ENCODE peak calls at places on chromosome 14, in seven cellular contexts. One of them, this sample, is unnamed.
A peak's percentile ranks its signal among the peaks of the same experiment; 100 is the strongest.

GRCh38 chr14:71006200-71006563 is 98.9 kb downstream of the PCNX1 start:
- DNase-seq in GM10248: no peak
- DNase-seq in progenitor cell of endocrine pancreas: no peak
- DNase-seq in dorsolateral prefrontal cortex: no peak
- DNase-seq in CD4-positive, alpha-beta T cell: no peak
- DNase-seq in B cell: no peak
- DNase-seq in neural progenitor cell: no peak
- DNase-seq in this sample: no peak

GRCh38 chr14:30210630-30211029 is 283.0 kb upstream of the PRKD1 start:
- DNase-seq in GM10248: no peak
- DNase-seq in progenitor cell of endocrine pancreas: no peak
- DNase-seq in dorsolateral prefrontal cortex: no peak
- DNase-seq in CD4-positive, alpha-beta T cell: no peak
- DNase-seq in B cell: no peak
- DNase-seq in neural progenitor cell: no peak
- DNase-seq in this sample: no peak

GRCh38 chr14:72714871-72715214 is 179.1 kb downstream of the DPF3 start:
- DNase-seq in GM10248: no peak
- DNase-seq in progenitor cell of endocrine pancreas: no peak
- DNase-seq in dorsolateral prefrontal cortex: no peak
- DNase-seq in CD4-positive, alpha-beta T cell: no peak
- DNase-seq in B cell: peak; percentile 16
- DNase-seq in neural progenitor cell: no peak
- DNase-seq in this sample: no peak

GRCh38 chr14:85487215-85487614 is 42.7 kb upstream of the FLRT2 start:
- DNase-seq in GM10248: no peak
- DNase-seq in progenitor cell of endocrine pancreas: no peak
- DNase-seq in dorsolateral prefrontal cortex: no peak
- DNase-seq in CD4-positive, alpha-beta T cell: no peak
- DNase-seq in B cell: no peak
- DNase-seq in neural progenitor cell: no peak
- DNase-seq in this sample: no peak

GRCh38 chr14:35362911-35363374 is 41.6 kb downstream of the NFKBIA start:
- DNase-seq in GM10248: no peak
- DNase-seq in progenitor cell of endocrine pancreas: no peak
- DNase-seq in dorsolateral prefrontal cortex: no peak
- DNase-seq in CD4-positive, alpha-beta T cell: no peak
- DNase-seq in B cell: no peak
- DNase-seq in neural progenitor cell: no peak
- DNase-seq in this sample: no peak

GRCh38 chr14:77799863-77800730 is at the start of gene ADCK1:
- DNase-seq in GM10248: peak; percentile 90
- DNase-seq in progenitor cell of endocrine pancreas: peak; percentile 63
- DNase-seq in dorsolateral prefrontal cortex: peak; percentile 94
- DNase-seq in CD4-positive, alpha-beta T cell: peak; percentile 62
- DNase-seq in B cell: peak; percentile 88
- DNase-seq in neural progenitor cell: peak; percentile 89
- DNase-seq in this sample: peak; percentile 92

GRCh38 chr14:81594012-81594411 is 60.4 kb upstream of the SEL1L start:
- DNase-seq in GM10248: no peak
- DNase-seq in progenitor cell of endocrine pancreas: no peak
- DNase-seq in dorsolateral prefrontal cortex: no peak
- DNase-seq in CD4-positive, alpha-beta T cell: no peak
- DNase-seq in B cell: no peak
- DNase-seq in neural progenitor cell: peak; percentile 64
- DNase-seq in this sample: no peak

GRCh38 chr14:20436363-20436755 is 393 bp upstream of the KLHL33 start:
- DNase-seq in GM10248: no peak
- DNase-seq in progenitor cell of endocrine pancreas: no peak
- DNase-seq in dorsolateral prefrontal cortex: no peak
- DNase-seq in CD4-positive, alpha-beta T cell: no peak
- DNase-seq in B cell: no peak
- DNase-seq in neural progenitor cell: no peak
- DNase-seq in this sample: no peak

GRCh38 chr14:52042371-52043037 is 26.4 kb downstream of the NID2 start:
- DNase-seq in GM10248: no peak
- DNase-seq in progenitor cell of endocrine pancreas: no peak
- DNase-seq in dorsolateral prefrontal cortex: peak; percentile 44
- DNase-seq in CD4-positive, alpha-beta T cell: no peak
- DNase-seq in B cell: no peak
- DNase-seq in neural progenitor cell: no peak
- DNase-seq in this sample: no peak

GRCh38 chr14:52040598-52040997 is 28.3 kb downstream of the NID2 start:
- DNase-seq in GM10248: no peak
- DNase-seq in progenitor cell of endocrine pancreas: no peak
- DNase-seq in dorsolateral prefrontal cortex: no peak
- DNase-seq in CD4-positive, alpha-beta T cell: no peak
- DNase-seq in B cell: no peak
- DNase-seq in neural progenitor cell: no peak
- DNase-seq in this sample: no peak

GRCh38 chr14:52044791-52045522 is 23.9 kb downstream of the NID2 start:
- DNase-seq in GM10248: no peak
- DNase-seq in progenitor cell of endocrine pancreas: no peak
- DNase-seq in dorsolateral prefrontal cortex: no peak
- DNase-seq in CD4-positive, alpha-beta T cell: no peak
- DNase-seq in B cell: no peak
- DNase-seq in neural progenitor cell: no peak
- DNase-seq in this sample: no peak

GRCh38 chr14:52046376-52046917 is 22.4 kb downstream of the NID2 start:
- DNase-seq in GM10248: no peak
- DNase-seq in progenitor cell of endocrine pancreas: no peak
- DNase-seq in dorsolateral prefrontal cortex: no peak
- DNase-seq in CD4-positive, alpha-beta T cell: no peak
- DNase-seq in B cell: no peak
- DNase-seq in neural progenitor cell: no peak
- DNase-seq in this sample: no peak

DNA sequence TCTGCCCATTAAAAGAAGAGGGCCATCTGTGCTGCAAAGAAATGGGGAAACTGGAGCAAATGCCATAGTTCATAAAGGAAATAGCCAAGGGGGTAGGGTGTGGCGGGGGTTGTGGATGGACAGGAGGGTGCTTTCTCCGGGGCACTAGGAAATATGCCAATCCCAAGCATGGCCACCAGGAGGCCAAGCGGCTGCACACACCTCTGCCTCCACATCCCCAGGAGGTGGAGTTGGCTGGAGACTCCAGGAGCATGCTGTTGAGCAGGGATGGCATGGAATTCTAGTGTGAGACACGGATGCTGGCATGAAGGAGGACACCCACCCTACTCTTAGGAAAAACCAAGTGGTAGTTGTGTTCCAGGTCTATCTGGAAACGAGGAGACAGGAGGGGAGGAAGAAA is 25.2 kb downstream of the NID2 start:
- DNase-seq in GM10248: peak; percentile 29
- DNase-seq in progenitor cell of endocrine pancreas: peak; percentile 25
- DNase-seq in dorsolateral prefrontal cortex: no peak
- DNase-seq in CD4-positive, alpha-beta T cell: no peak
- DNase-seq in B cell: peak; percentile 31
- DNase-seq in neural progenitor cell: peak; percentile 71
- DNase-seq in this sample: peak; percentile 40
- TF ChIP-seq CTCF in GM10248: peak; percentile 44
- TF ChIP-seq CTCF in progenitor cell of endocrine pancreas: peak; percentile 68
- TF ChIP-seq CTCF in dorsolateral prefrontal cortex: peak; percentile 16
- TF ChIP-seq CTCF in CD4-positive, alpha-beta T cell: peak; percentile 42
- TF ChIP-seq CTCF in B cell: peak; percentile 50
- TF ChIP-seq CTCF in neural progenitor cell: peak; percentile 68
- TF ChIP-seq CTCF in this sample: no peak

DNA sequence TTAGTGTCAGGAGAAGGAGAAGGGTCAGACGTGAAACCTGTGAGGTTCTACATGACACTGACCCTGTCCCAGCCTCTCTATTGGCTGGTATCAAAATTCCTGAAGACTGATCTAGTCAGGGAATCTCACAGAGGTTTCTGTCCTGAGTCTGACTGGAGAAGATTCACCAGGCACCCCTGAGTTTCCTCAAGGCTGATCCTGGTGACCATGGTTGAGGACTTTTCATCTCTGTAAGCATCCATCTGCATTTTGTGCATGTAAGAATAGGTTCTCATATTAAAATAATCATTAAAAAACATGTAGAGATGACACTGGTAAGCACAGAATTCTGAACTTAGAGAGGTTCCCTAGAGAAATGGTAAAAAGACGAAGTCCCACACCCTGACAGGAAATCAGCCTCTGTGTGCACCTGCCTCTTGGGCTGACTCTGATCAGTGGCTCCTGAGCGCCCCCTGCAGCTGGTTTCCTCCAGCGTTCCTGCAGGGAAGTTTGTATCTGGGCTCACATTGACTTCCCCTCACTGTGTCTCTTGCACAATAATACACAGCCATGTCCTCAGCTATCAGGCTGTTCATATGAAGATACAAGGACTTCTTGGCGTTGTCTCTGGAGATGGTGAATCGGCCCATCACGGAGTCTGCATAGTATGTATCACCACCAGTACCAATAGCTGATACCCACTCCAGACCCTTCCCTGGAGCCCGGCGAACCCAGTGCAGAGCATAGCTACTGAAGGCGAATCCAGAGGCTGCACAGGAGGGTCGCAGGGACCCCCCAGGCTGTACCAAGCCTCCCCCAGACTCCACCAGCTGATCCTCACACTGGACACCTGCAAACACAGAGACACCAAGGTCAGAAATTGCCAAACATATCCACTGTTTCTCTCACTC is 991.9 kb downstream of the TMEM121 start:
- DNase-seq in GM10248: peak; percentile 29
- DNase-seq in progenitor cell of endocrine pancreas: no peak
- DNase-seq in dorsolateral prefrontal cortex: no peak
- DNase-seq in CD4-positive, alpha-beta T cell: peak; percentile 88
- DNase-seq in B cell: peak; percentile 77
- DNase-seq in neural progenitor cell: no peak
- DNase-seq in this sample: peak; percentile 41
- TF ChIP-seq CTCF in GM10248: peak; percentile 80
- TF ChIP-seq CTCF in progenitor cell of endocrine pancreas: no peak
- TF ChIP-seq CTCF in dorsolateral prefrontal cortex: no peak
- TF ChIP-seq CTCF in CD4-positive, alpha-beta T cell: peak; percentile 77
- TF ChIP-seq CTCF in B cell: peak; percentile 73
- TF ChIP-seq CTCF in neural progenitor cell: no peak
- TF ChIP-seq CTCF in this sample: peak; percentile 63

DNA sequence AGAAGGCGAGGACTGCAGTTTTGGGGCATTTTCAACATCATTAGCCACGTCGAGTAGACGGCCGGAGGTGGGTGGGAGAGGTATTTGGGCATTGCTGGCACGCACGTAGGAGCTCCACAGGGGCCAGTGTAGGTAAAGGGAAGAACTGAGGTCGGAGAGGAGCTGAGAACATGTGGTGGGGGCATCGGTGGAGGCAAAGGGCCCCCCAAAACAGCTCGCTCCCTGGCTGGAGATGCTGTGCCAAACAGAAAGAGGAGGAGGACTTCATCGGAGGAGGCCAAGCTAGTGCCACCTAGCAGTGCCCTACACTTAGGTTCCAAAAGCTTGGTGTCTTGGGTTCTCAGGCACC is 52.0 kb upstream of the PPP2R5C start:
- DNase-seq in GM10248: no peak
- DNase-seq in progenitor cell of endocrine pancreas: no peak
- DNase-seq in dorsolateral prefrontal cortex: no peak
- DNase-seq in CD4-positive, alpha-beta T cell: no peak
- DNase-seq in B cell: no peak
- DNase-seq in neural progenitor cell: no peak
- DNase-seq in this sample: peak; percentile 11
- TF ChIP-seq CTCF in GM10248: no peak
- TF ChIP-seq CTCF in progenitor cell of endocrine pancreas: no peak
- TF ChIP-seq CTCF in dorsolateral prefrontal cortex: no peak
- TF ChIP-seq CTCF in CD4-positive, alpha-beta T cell: no peak
- TF ChIP-seq CTCF in B cell: no peak
- TF ChIP-seq CTCF in neural progenitor cell: no peak
- TF ChIP-seq CTCF in this sample: no peak

GRCh38 chr14:22158560-22158959 is 430.5 kb downstream of the DAD1 start:
- DNase-seq in GM10248: no peak
- DNase-seq in progenitor cell of endocrine pancreas: no peak
- DNase-seq in dorsolateral prefrontal cortex: no peak
- DNase-seq in CD4-positive, alpha-beta T cell: no peak
- DNase-seq in B cell: no peak
- DNase-seq in neural progenitor cell: no peak
- DNase-seq in this sample: no peak
- TF ChIP-seq CTCF in GM10248: no peak
- TF ChIP-seq CTCF in progenitor cell of endocrine pancreas: no peak
- TF ChIP-seq CTCF in dorsolateral prefrontal cortex: no peak
- TF ChIP-seq CTCF in CD4-positive, alpha-beta T cell: no peak
- TF ChIP-seq CTCF in B cell: no peak
- TF ChIP-seq CTCF in neural progenitor cell: no peak
- TF ChIP-seq CTCF in this sample: no peak

GRCh38 chr14:58637391-58638230 is at the start of gene DACT1:
- DNase-seq in GM10248: peak; percentile 68
- DNase-seq in progenitor cell of endocrine pancreas: peak; percentile 63
- DNase-seq in dorsolateral prefrontal cortex: peak; percentile 58
- DNase-seq in CD4-positive, alpha-beta T cell: peak; percentile 17
- DNase-seq in B cell: peak; percentile 81
- DNase-seq in neural progenitor cell: peak; percentile 90
- DNase-seq in this sample: peak; percentile 70
- TF ChIP-seq CTCF in GM10248: no peak
- TF ChIP-seq CTCF in progenitor cell of endocrine pancreas: no peak
- TF ChIP-seq CTCF in dorsolateral prefrontal cortex: no peak
- TF ChIP-seq CTCF in CD4-positive, alpha-beta T cell: no peak
- TF ChIP-seq CTCF in B cell: no peak
- TF ChIP-seq CTCF in neural progenitor cell: no peak
- TF ChIP-seq CTCF in this sample: no peak

DNA sequence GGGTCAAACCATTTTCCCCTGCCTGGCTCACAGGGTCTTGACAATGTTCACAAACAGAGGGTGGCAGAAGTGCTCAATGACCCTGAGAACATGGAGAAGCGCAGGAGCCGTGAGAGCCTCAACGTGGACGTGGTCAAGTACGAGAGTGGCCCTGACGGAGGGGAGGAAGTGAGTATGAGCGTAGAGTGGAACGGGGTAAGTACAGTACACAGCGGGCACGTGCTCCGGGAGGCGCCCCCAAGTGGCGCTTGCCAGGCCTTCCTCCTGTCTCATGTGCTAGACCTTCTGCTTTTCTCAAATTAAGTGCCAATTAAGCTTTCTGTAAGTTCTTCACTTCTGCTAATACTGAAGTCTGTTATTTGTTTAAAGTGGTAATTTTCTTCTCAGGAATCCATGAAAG is 35.9 kb downstream of the XRCC3 start:
- DNase-seq in GM10248: peak; percentile 79
- DNase-seq in progenitor cell of endocrine pancreas: no peak
- DNase-seq in dorsolateral prefrontal cortex: no peak
- DNase-seq in CD4-positive, alpha-beta T cell: peak; percentile 22
- DNase-seq in B cell: peak; percentile 76
- DNase-seq in neural progenitor cell: peak; percentile 51
- DNase-seq in this sample: peak; percentile 82
- TF ChIP-seq CTCF in GM10248: peak; percentile 56
- TF ChIP-seq CTCF in progenitor cell of endocrine pancreas: peak; percentile 43
- TF ChIP-seq CTCF in dorsolateral prefrontal cortex: peak; percentile 40
- TF ChIP-seq CTCF in CD4-positive, alpha-beta T cell: peak; percentile 32
- TF ChIP-seq CTCF in B cell: peak; percentile 77
- TF ChIP-seq CTCF in neural progenitor cell: peak; percentile 58
- TF ChIP-seq CTCF in this sample: peak; percentile 46